ENCODE peak calls at places on chromosomes 12 and 14, in seven cellular contexts. W, Y, A, D, G, V and E are unnamed samples. For H3K4me1, the result is how much of the 10 kb centered on the place peaks cover.

GRCh38 chr12:45669093-45669492 is 60.4 kb upstream of the ARID2 start:
- DNase-seq in W (no peak), Y (no peak), A (no peak), D (no peak), G (no peak), V (no peak), E (no peak)

GRCh38 chr14:75513911-75514672 is 8.2 kb upstream of the BATF start:
- DNase-seq in W (no peak), Y (no peak), A (no peak), D (no peak), G (no peak), V (no peak), E (peak)

GRCh38 chr12:52398176-52398575 is 8.0 kb downstream of the KRT82 start:
- DNase-seq in W (peak), Y (no peak), A (no peak), D (no peak), G (no peak), V (no peak), E (no peak)

GRCh38 chr12:47705571-47706425 is at the start of gene RPAP3:
- DNase-seq in W (peak), Y (peak), A (peak), D (peak), G (peak), V (peak), E (peak)

GRCh38 chr14:22071001-22071400 is 397.4 kb upstream of the OR4E1 start:
- DNase-seq in W (no peak), Y (no peak), A (no peak), D (no peak), G (no peak), V (no peak), E (peak)

GRCh38 chr14:68774771-68775613 is 17.9 kb downstream of the ZFP36L1 start:
- DNase-seq in W (peak), Y (no peak), A (peak), D (peak), G (no peak), V (no peak), E (no peak)

GRCh38 chr12:22480016-22480415 is 64.3 kb downstream of the C2CD5 start:
- DNase-seq in W (no peak), Y (no peak), A (no peak), D (no peak), G (no peak), V (no peak), E (no peak)

GRCh38 chr14:89616425-89617141 is 199.6 kb upstream of the FOXN3 start:
- DNase-seq in W (peak), Y (no peak), A (no peak), D (no peak), G (peak), V (no peak), E (peak)

GRCh38 chr12:108630481-108631207 is 3.0 kb downstream of the SELPLG start:
- DNase-seq in W (peak), Y (no peak), A (peak), D (no peak), G (no peak), V (no peak), E (no peak)

GRCh38 chr12:82517808-82518207 is 159.5 kb downstream of the METTL25 start:
- DNase-seq in W (no peak), Y (no peak), A (no peak), D (no peak), G (no peak), V (no peak), E (no peak)

GRCh38 chr14:99757331-99758070 is 35.7 kb upstream of the EML1 start:
- DNase-seq in W (peak), Y (no peak), A (peak), D (peak), G (no peak), V (no peak), E (no peak)
- H3K27ac ChIP-seq in W (peak), Y (no peak), A (peak), D (no peak), G (no peak), V (no peak), E (no peak)

DNA sequence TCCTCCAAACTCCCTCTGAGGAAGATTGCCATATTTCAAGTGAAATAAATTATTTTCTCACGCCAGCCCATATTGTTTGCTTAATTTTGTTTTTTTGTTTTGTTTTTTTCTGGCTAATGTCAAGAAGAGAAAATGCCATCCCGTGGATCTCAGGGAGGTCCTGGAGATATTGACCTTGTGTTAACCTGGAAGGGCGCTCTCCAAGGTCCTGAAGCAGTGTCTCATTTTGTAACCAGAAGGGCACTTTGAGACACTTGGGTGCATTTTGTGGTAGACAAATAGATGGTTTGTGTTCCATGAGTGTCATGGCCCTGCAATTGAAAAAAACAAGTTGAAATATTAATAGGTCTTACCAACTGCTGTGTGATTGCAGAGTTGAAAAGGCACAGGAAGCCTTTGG is 268.9 kb downstream of the SUDS3 start:
- DNase-seq in W (peak), Y (no peak), A (no peak), D (no peak), G (no peak), V (peak), E (no peak)
- H3K4me3 ChIP-seq in W (no peak), Y (no peak), A (no peak), D (no peak), G (no peak), V (no peak), E (no peak)

GRCh38 chr12:124397399-124397679 is 102.4 kb downstream of the RFLNA start:
- DNase-seq in W (no peak), Y (no peak), A (no peak), D (no peak), G (peak), V (no peak), E (no peak)

GRCh38 chr12:124395284-124395752 is 100.4 kb downstream of the RFLNA start:
- DNase-seq in W (peak), Y (no peak), A (no peak), D (peak), G (peak), V (no peak), E (no peak)

GRCh38 chr12:124395986-124396385 is 101.1 kb downstream of the RFLNA start:
- DNase-seq in W (peak), Y (no peak), A (no peak), D (no peak), G (no peak), V (no peak), E (no peak)

GRCh38 chr12:124397807-124398577 is 103.1 kb downstream of the RFLNA start:
- DNase-seq in W (peak), Y (no peak), A (no peak), D (peak), G (no peak), V (no peak), E (no peak)

DNA sequence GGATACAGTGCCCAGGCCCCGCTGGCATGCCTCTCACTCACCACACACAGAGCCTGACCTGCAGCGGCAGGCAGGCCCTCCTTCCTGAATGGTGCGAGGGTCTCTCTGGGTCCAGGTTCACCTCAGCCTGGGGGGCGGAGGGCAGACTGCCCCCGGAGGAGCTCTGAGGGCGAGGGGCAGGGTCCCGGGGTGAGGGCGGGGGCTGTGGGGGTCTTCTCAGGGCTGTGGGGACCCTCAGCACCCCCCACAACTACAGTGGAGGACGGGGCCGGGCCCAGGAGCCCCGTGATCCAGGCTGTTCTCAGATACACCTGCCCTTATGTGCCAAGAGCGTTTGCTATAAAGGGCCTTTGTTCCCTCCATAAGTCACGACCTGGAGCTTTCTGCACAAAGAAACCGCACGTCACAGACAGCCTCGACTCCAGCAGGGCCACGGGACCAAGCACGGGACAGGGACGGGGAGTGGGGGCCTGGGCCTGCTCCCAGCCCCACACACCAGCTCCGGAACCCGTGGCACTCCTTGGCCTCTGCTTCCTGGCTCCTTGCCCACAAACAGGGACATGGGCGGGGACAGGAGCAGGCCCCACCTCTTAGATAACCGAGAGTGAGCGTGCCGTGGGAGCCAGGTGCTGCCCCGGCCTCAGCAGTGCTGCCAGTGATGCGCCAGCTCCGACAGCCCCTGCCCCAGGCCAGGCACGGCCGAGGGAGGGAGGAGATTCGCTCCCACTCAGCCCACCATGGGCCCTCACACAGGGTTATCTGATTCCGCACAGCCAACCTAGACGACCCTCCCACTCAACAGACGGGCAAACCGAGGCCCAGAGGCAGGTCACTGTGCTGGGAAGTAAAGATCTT is 101.9 kb downstream of the RFLNA start:
- DNase-seq in W (no peak), Y (no peak), A (no peak), D (peak), G (peak), V (no peak), E (no peak)
- H3K4me1 ChIP-seq in W (under half), Y (under half), A (under half), D (half or more), G (half or more), V (under half), E (under half)

DNA sequence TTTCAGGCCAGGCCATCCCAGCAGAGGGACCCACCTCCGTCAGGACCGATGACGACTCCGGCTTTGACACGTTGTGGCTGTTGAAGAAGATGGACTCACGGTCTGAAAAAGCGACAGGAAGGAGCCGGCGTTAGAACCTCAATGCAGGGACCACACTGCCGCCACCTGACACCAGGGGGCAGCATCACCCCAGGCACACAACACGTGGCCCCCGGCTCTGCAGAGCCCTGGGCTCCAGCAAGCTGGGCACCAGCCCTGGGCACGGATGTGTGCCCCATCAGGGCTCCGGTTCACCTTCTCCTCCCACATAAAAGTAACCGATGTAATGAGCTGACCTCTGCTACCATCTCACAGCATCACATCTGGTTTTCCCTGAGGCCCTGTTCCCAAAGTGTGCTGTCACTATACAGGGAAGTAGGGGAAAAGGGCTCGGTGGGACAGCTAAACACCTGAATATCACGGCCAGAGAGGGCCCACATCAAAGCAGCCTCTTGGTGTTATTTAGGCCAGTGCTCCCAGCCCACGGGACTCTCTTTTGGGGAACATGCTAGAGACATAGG is 29.0 kb downstream of the CHGA start:
- DNase-seq in W (peak), Y (peak), A (peak), D (peak), G (peak), V (peak), E (peak)
- H3K27ac ChIP-seq in W (no peak), Y (no peak), A (no peak), D (no peak), G (peak), V (no peak), E (no peak)

GRCh38 chr14:103121161-103121845 is 2.0 kb upstream of the TNFAIP2 start:
- DNase-seq in W (peak), Y (no peak), A (no peak), D (peak), G (no peak), V (no peak), E (no peak)

GRCh38 chr14:103122578-103123127 is 608 bp upstream of the TNFAIP2 start:
- DNase-seq in W (peak), Y (no peak), A (no peak), D (no peak), G (peak), V (no peak), E (no peak)

GRCh38 chr14:103123634-103124500 is 606 bp downstream of the TNFAIP2 start:
- DNase-seq in W (peak), Y (no peak), A (no peak), D (peak), G (no peak), V (no peak), E (no peak)

GRCh38 chr14:103123128-103123633 is at the start of gene TNFAIP2:
- DNase-seq in W (peak), Y (no peak), A (no peak), D (peak), G (no peak), V (no peak), E (no peak)

GRCh38 chr14:103121846-103122577 is 1.2 kb upstream of the TNFAIP2 start:
- DNase-seq in W (peak), Y (peak), A (no peak), D (peak), G (peak), V (no peak), E (no peak)
- H3K4me3 ChIP-seq in W (no peak), Y (peak), A (no peak), D (no peak), G (peak), V (no peak), E (no peak)

GRCh38 chr14:31699809-31700208 is 138.6 kb downstream of the NUBPL start:
- DNase-seq in W (no peak), Y (no peak), A (no peak), D (no peak), G (no peak), V (no peak), E (no peak)
- H3K4me1 ChIP-seq in W (under half), Y (under half), A (under half), D (under half), G (under half), V (under half), E (under half)

DNA sequence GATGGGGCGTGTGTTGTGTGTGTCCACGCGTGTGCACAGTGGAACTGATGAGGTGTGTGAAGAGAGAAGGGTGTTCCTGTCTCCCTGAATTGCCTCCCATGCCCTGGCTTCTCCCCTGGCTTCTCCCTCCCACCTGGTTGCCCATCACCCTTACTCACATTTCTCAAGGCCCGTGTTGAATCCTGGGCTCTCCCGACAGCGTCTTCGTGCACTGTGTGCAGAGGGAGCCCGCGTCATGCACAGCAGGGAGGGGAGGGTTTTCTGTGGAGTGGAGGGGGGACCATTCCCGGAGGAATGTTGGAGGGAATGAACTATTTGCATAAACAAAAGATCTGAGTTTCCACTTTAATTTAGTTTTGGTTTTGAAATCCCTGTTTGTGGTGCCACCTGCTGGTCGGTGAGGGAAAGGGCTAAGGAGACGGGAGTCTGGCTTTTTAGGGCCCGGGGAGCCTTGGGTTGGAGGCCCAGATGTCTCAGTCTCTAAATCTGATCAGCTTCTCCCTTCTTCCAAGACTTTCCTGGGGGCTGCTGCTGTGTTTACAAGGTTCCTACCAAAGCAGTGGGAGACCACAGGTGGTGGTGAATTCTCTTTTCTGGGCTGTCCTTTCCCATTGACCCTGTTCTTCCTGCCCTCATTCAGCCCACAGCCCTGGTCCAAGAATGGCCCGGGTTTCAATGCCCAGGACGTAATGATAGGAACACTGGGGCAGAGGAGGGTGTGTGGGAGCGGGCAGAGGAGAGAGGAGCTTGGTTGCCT is at the start of gene C1R:
- DNase-seq in W (peak), Y (peak), A (peak), D (peak), G (peak), V (no peak), E (peak)
- H3K27ac ChIP-seq in W (peak), Y (peak), A (no peak), D (peak), G (no peak), V (no peak), E (no peak)